ENCODE peak calls at places on chromosomes 4 and X, in six cellular contexts. R, N, O, P, L and W are unnamed samples.
A peak's percentile ranks its signal among the peaks of the same experiment; 100 is the strongest.

GRCh38 chr4:6916069-6916586 is 6.5 kb downstream of the TBC1D14 start:
- DNase-seq in L (no peak), O (no peak), P (no peak), N (no peak), R (no peak), W (no peak)

GRCh38 chrX:120585702-120586101 is 18.2 kb upstream of the MCTS1 start:
- DNase-seq in O (no peak), P (no peak), N (no peak), R (no peak), L (no peak), W (no peak)

GRCh38 chr4:95761441-95761840 is 78.5 kb upstream of the PDHA2 start:
- DNase-seq in P (no peak), N (peak; percentile 65), O (peak; percentile 92), R (no peak), L (no peak), W (peak; percentile 74)

GRCh38 chr4:64584125-64584524 is 174.9 kb upstream of the TECRL start:
- DNase-seq in N (no peak), R (no peak), L (no peak), O (no peak), P (no peak), W (no peak)

GRCh38 chr4:119016636-119017035 is 119.0 kb upstream of the MYOZ2 start:
- DNase-seq in N (peak; percentile 88), P (no peak), L (no peak), O (no peak), R (no peak), W (no peak)

GRCh38 chr4:6333301-6334202 is 63.9 kb downstream of the WFS1 start:
- DNase-seq in R (no peak), N (no peak), L (peak; percentile 44), P (no peak), O (peak; percentile 28), W (no peak)

GRCh38 chr4:4555916-4556315 is 14.1 kb upstream of the STX18 start:
- DNase-seq in P (no peak), L (no peak), O (no peak), N (peak; percentile 97), R (no peak), W (no peak)

GRCh38 chr4:40617903-40618302 is 11.8 kb downstream of the RBM47 start:
- DNase-seq in P (no peak), R (no peak), N (no peak), L (no peak), O (no peak), W (no peak)

GRCh38 chrX:109270580-109271484 is 211.1 kb downstream of the GUCY2F start:
- DNase-seq in N (peak; percentile 20), O (no peak), P (peak; percentile 64), R (no peak), L (no peak), W (peak; percentile 48)

GRCh38 chrX:8084023-8084422 is 87.0 kb downstream of the VCX2 start:
- DNase-seq in R (no peak), L (no peak), O (peak; percentile 13), P (no peak), N (peak; percentile 93), W (no peak)

GRCh38 chr4:151561551-151562256 is 152.7 kb downstream of the FHIP1A start:
- DNase-seq in R (no peak), L (no peak), P (no peak), N (peak; percentile 44), O (peak; percentile 14), W (no peak)

GRCh38 chr4:86895692-86896488 is 3.7 kb upstream of the C4orf36 start:
- DNase-seq in P (no peak), N (peak; percentile 64), L (peak; percentile 24), O (peak; percentile 82), R (no peak), W (no peak)

GRCh38 chr4:162056947-162057346 is 106.9 kb downstream of the FSTL5 start:
- DNase-seq in L (peak; percentile 97), O (no peak), R (no peak), N (peak; percentile 30), P (no peak), W (no peak)

GRCh38 chrX:135625995-135626394 is 87.4 kb upstream of the CT45A1 start:
- DNase-seq in P (no peak), L (peak; percentile 13), O (peak; percentile 39), R (no peak), N (no peak), W (no peak)

GRCh38 chr4:116788723-116789122 is 296.7 kb downstream of the TRAM1L1 start:
- DNase-seq in L (no peak), P (no peak), N (no peak), O (no peak), R (no peak), W (no peak)

GRCh38 chr4:46931981-46932380 is 22.9 kb upstream of the COX7B2 start:
- DNase-seq in R (no peak), O (peak; percentile 41), P (no peak), L (peak; percentile 35), N (peak; percentile 45), W (no peak)

GRCh38 chrX:7088968-7089615 is 58.4 kb upstream of the STS start:
- DNase-seq in O (peak; percentile 28), P (no peak), N (no peak), R (no peak), L (peak; percentile 69), W (no peak)

GRCh38 chrX:68743754-68744153 is 85.1 kb upstream of the EFNB1 start:
- DNase-seq in R (no peak), N (no peak), L (no peak), P (no peak), O (no peak), W (no peak)

GRCh38 chr4:1795304-1796195 is 2.5 kb downstream of the FGFR3 start:
- DNase-seq in N (no peak), L (peak; percentile 42), R (no peak), O (no peak), P (no peak), W (no peak)

GRCh38 chrX:49202022-49202421 is 2.0 kb upstream of the SYP start:
- DNase-seq in R (no peak), L (no peak), N (no peak), O (no peak), P (no peak), W (no peak)

GRCh38 chrX:131298846-131299245 is 9.7 kb upstream of the IGSF1 start:
- DNase-seq in P (no peak), O (no peak), N (no peak), R (no peak), L (no peak), W (no peak)

GRCh38 chrX:106897259-106897658 is 5.9 kb downstream of the RIPPLY1 start:
- DNase-seq in O (peak; percentile 51), L (peak; percentile 41), P (no peak), N (peak; percentile 70), R (no peak), W (no peak)

GRCh38 chr4:141117935-141118334 is 15.3 kb downstream of the RNF150 start:
- DNase-seq in R (no peak), N (no peak), L (no peak), P (no peak), O (no peak), W (no peak)

GRCh38 chr4:177607111-177607573 is 164.9 kb upstream of the AGA start:
- DNase-seq in N (no peak), O (no peak), R (no peak), L (no peak), P (no peak), W (no peak)

GRCh38 chr4:85756938-85757337 is 282.0 kb downstream of the ARHGAP24 start:
- DNase-seq in P (no peak), R (no peak), O (peak; percentile 55), L (peak; percentile 30), N (peak; percentile 43), W (no peak)

GRCh38 chr4:4443821-4444220 is 56.9 kb downstream of the NSG1 start:
- DNase-seq in L (no peak), P (no peak), R (no peak), O (peak; percentile 15), N (peak; percentile 83), W (no peak)

GRCh38 chrX:130704053-130705038 is 198.7 kb downstream of the ENOX2 start:
- DNase-seq in P (no peak), L (no peak), O (peak; percentile 66), N (peak; percentile 47), R (no peak), W (no peak)

GRCh38 chrX:100449696-100450606 is 39.9 kb upstream of the PCDH19 start:
- DNase-seq in N (no peak), O (peak; percentile 22), R (no peak), L (no peak), P (no peak), W (no peak)

GRCh38 chr4:19375931-19376330 is 875.8 kb upstream of the SLIT2 start:
- DNase-seq in O (no peak), R (no peak), P (no peak), L (no peak), N (peak; percentile 60), W (no peak)

GRCh38 chr4:122827899-122828601 is 1.4 kb downstream of the FGF2 start:
- DNase-seq in R (no peak), O (peak; percentile 70), P (no peak), N (peak; percentile 73), L (peak; percentile 47), W (no peak)

GRCh38 chrX:100880368-100880767 is 6.2 kb upstream of the NOX1 start:
- DNase-seq in N (no peak), L (no peak), P (no peak), R (no peak), O (peak; percentile 9), W (no peak)

GRCh38 chrX:154712781-154713391 is 38.0 kb downstream of the GAB3 start:
- DNase-seq in L (no peak), P (no peak), N (peak; percentile 82), O (peak; percentile 83), R (peak; percentile 8), W (no peak)

GRCh38 chr4:115515379-115516171 is 402.2 kb upstream of the NDST4 start:
- DNase-seq in L (no peak), O (no peak), R (no peak), P (no peak), N (no peak), W (no peak)

GRCh38 chrX:144006811-144007210 is 122.9 kb downstream of the UBE2NL start:
- DNase-seq in O (peak; percentile 88), N (peak; percentile 25), L (no peak), P (no peak), R (no peak), W (no peak)

GRCh38 chr4:108171541-108172230 is 3.0 kb upstream of the LEF1 start:
- DNase-seq in L (peak; percentile 18), O (no peak), R (no peak), P (no peak), N (peak; percentile 15), W (no peak)

GRCh38 chrX:103442536-103442901 is 66.2 kb downstream of the BEX3 start:
- DNase-seq in N (peak; percentile 75), O (no peak), P (no peak), R (no peak), L (no peak), W (no peak)
- H3K27ac ChIP-seq in N (no peak overlapping the region), O (no peak overlapping the region), P (no peak overlapping the region), R (no peak overlapping the region), L (no peak overlapping the region), W (peak overlapping the region; percentile 96)

GRCh38 chrX:70247252-70247651 is 12.8 kb downstream of the P2RY4 start:
- DNase-seq in R (no peak), N (no peak), O (peak; percentile 56), L (no peak), P (no peak), W (no peak)
- H3K27ac ChIP-seq in R (no peak overlapping the region), N (no peak overlapping the region), O (peak overlapping the region; percentile 69), L (no peak overlapping the region), P (no peak overlapping the region), W (no peak overlapping the region)

GRCh38 chr4:8589336-8589735 is 3.2 kb upstream of the CPZ start:
- DNase-seq in R (no peak), L (no peak), O (no peak), P (peak; percentile 60), N (no peak), W (peak; percentile 22)
- H3K27ac ChIP-seq in R (no peak overlapping the region), L (no peak overlapping the region), O (no peak overlapping the region), P (no peak overlapping the region), N (no peak overlapping the region), W (no peak overlapping the region)

GRCh38 chrX:40928076-40928475 is 157.2 kb upstream of the USP9X start:
- DNase-seq in R (no peak), L (no peak), P (no peak), O (no peak), N (no peak), W (no peak)
- H3K27ac ChIP-seq in R (no peak overlapping the region), L (no peak overlapping the region), P (no peak overlapping the region), O (peak overlapping the region; percentile 73), N (no peak overlapping the region), W (no peak overlapping the region)